ENCODE peak calls at places on chromosomes 16 and 17, in six cellular contexts. One of them, this sample, is unnamed.

GRCh38 chr17:40547079-40547784 is 18.0 kb downstream of the CCR7 start:
- DNase-seq in stimulated activated naive CD8-positive, alpha-beta T cell treated with anti-CD3 and anti-CD28 coated beads, Interleukin-15, amount 100 ng/mL, for 72 hours: peak
- DNase-seq in AG20443: no peak
- DNase-seq in activated naive CD4-positive, alpha-beta T cell treated with anti-CD3 and anti-CD28 coated beads, Interleukin-2, amount 50 U/mL, for 16 hours: peak
- DNase-seq in activated naive CD8-positive, alpha-beta T cell treated with anti-CD3 and anti-CD28 coated beads for 36 hours: peak
- DNase-seq in amygdala: no peak
- DNase-seq in this sample: peak

GRCh38 chr17:68732301-68732749 is 131.2 kb upstream of the FAM20A start:
- DNase-seq in stimulated activated naive CD8-positive, alpha-beta T cell treated with anti-CD3 and anti-CD28 coated beads, Interleukin-15, amount 100 ng/mL, for 72 hours: no peak
- DNase-seq in AG20443: no peak
- DNase-seq in activated naive CD4-positive, alpha-beta T cell treated with anti-CD3 and anti-CD28 coated beads, Interleukin-2, amount 50 U/mL, for 16 hours: no peak
- DNase-seq in activated naive CD8-positive, alpha-beta T cell treated with anti-CD3 and anti-CD28 coated beads for 36 hours: no peak
- DNase-seq in amygdala: no peak
- DNase-seq in this sample: no peak

GRCh38 chr17:2057130-2057713 is 2.3 kb downstream of the HIC1 start:
- DNase-seq in stimulated activated naive CD8-positive, alpha-beta T cell treated with anti-CD3 and anti-CD28 coated beads, Interleukin-15, amount 100 ng/mL, for 72 hours: no peak
- DNase-seq in AG20443: no peak
- DNase-seq in activated naive CD4-positive, alpha-beta T cell treated with anti-CD3 and anti-CD28 coated beads, Interleukin-2, amount 50 U/mL, for 16 hours: peak
- DNase-seq in activated naive CD8-positive, alpha-beta T cell treated with anti-CD3 and anti-CD28 coated beads for 36 hours: peak
- DNase-seq in amygdala: no peak
- DNase-seq in this sample: no peak

GRCh38 chr16:30525844-30526136 is 576 bp downstream of the ZNF768 start:
- DNase-seq in stimulated activated naive CD8-positive, alpha-beta T cell treated with anti-CD3 and anti-CD28 coated beads, Interleukin-15, amount 100 ng/mL, for 72 hours: no peak
- DNase-seq in AG20443: no peak
- DNase-seq in activated naive CD4-positive, alpha-beta T cell treated with anti-CD3 and anti-CD28 coated beads, Interleukin-2, amount 50 U/mL, for 16 hours: no peak
- DNase-seq in activated naive CD8-positive, alpha-beta T cell treated with anti-CD3 and anti-CD28 coated beads for 36 hours: no peak
- DNase-seq in amygdala: no peak
- DNase-seq in this sample: no peak

GRCh38 chr17:27495460-27495859 is 39.2 kb downstream of the KSR1 start:
- DNase-seq in stimulated activated naive CD8-positive, alpha-beta T cell treated with anti-CD3 and anti-CD28 coated beads, Interleukin-15, amount 100 ng/mL, for 72 hours: no peak
- DNase-seq in AG20443: no peak
- DNase-seq in activated naive CD4-positive, alpha-beta T cell treated with anti-CD3 and anti-CD28 coated beads, Interleukin-2, amount 50 U/mL, for 16 hours: no peak
- DNase-seq in activated naive CD8-positive, alpha-beta T cell treated with anti-CD3 and anti-CD28 coated beads for 36 hours: no peak
- DNase-seq in amygdala: no peak
- DNase-seq in this sample: no peak

GRCh38 chr17:13346081-13346533 is 255.6 kb downstream of the HS3ST3A1 start:
- DNase-seq in stimulated activated naive CD8-positive, alpha-beta T cell treated with anti-CD3 and anti-CD28 coated beads, Interleukin-15, amount 100 ng/mL, for 72 hours: no peak
- DNase-seq in AG20443: peak
- DNase-seq in activated naive CD4-positive, alpha-beta T cell treated with anti-CD3 and anti-CD28 coated beads, Interleukin-2, amount 50 U/mL, for 16 hours: no peak
- DNase-seq in activated naive CD8-positive, alpha-beta T cell treated with anti-CD3 and anti-CD28 coated beads for 36 hours: no peak
- DNase-seq in amygdala: no peak
- DNase-seq in this sample: peak

GRCh38 chr17:72011561-72011960 is 109.3 kb upstream of the SOX9 start:
- DNase-seq in stimulated activated naive CD8-positive, alpha-beta T cell treated with anti-CD3 and anti-CD28 coated beads, Interleukin-15, amount 100 ng/mL, for 72 hours: no peak
- DNase-seq in AG20443: peak
- DNase-seq in activated naive CD4-positive, alpha-beta T cell treated with anti-CD3 and anti-CD28 coated beads, Interleukin-2, amount 50 U/mL, for 16 hours: no peak
- DNase-seq in activated naive CD8-positive, alpha-beta T cell treated with anti-CD3 and anti-CD28 coated beads for 36 hours: no peak
- DNase-seq in amygdala: no peak
- DNase-seq in this sample: no peak

GRCh38 chr16:52035406-52035805 is 511.5 kb downstream of the TOX3 start:
- DNase-seq in stimulated activated naive CD8-positive, alpha-beta T cell treated with anti-CD3 and anti-CD28 coated beads, Interleukin-15, amount 100 ng/mL, for 72 hours: no peak
- DNase-seq in AG20443: no peak
- DNase-seq in activated naive CD4-positive, alpha-beta T cell treated with anti-CD3 and anti-CD28 coated beads, Interleukin-2, amount 50 U/mL, for 16 hours: no peak
- DNase-seq in activated naive CD8-positive, alpha-beta T cell treated with anti-CD3 and anti-CD28 coated beads for 36 hours: no peak
- DNase-seq in amygdala: no peak
- DNase-seq in this sample: peak

GRCh38 chr16:66250686-66251405 is 115.6 kb upstream of the CDH5 start:
- DNase-seq in stimulated activated naive CD8-positive, alpha-beta T cell treated with anti-CD3 and anti-CD28 coated beads, Interleukin-15, amount 100 ng/mL, for 72 hours: no peak
- DNase-seq in AG20443: peak
- DNase-seq in activated naive CD4-positive, alpha-beta T cell treated with anti-CD3 and anti-CD28 coated beads, Interleukin-2, amount 50 U/mL, for 16 hours: no peak
- DNase-seq in activated naive CD8-positive, alpha-beta T cell treated with anti-CD3 and anti-CD28 coated beads for 36 hours: no peak
- DNase-seq in amygdala: no peak
- DNase-seq in this sample: peak

GRCh38 chr17:73722163-73722562 is 77.9 kb upstream of the SDK2 start:
- DNase-seq in stimulated activated naive CD8-positive, alpha-beta T cell treated with anti-CD3 and anti-CD28 coated beads, Interleukin-15, amount 100 ng/mL, for 72 hours: peak
- DNase-seq in AG20443: no peak
- DNase-seq in activated naive CD4-positive, alpha-beta T cell treated with anti-CD3 and anti-CD28 coated beads, Interleukin-2, amount 50 U/mL, for 16 hours: no peak
- DNase-seq in activated naive CD8-positive, alpha-beta T cell treated with anti-CD3 and anti-CD28 coated beads for 36 hours: peak
- DNase-seq in amygdala: no peak
- DNase-seq in this sample: no peak

GRCh38 chr16:64907844-64908243 is 214.0 kb downstream of the CDH11 start:
- DNase-seq in stimulated activated naive CD8-positive, alpha-beta T cell treated with anti-CD3 and anti-CD28 coated beads, Interleukin-15, amount 100 ng/mL, for 72 hours: no peak
- DNase-seq in AG20443: no peak
- DNase-seq in activated naive CD4-positive, alpha-beta T cell treated with anti-CD3 and anti-CD28 coated beads, Interleukin-2, amount 50 U/mL, for 16 hours: no peak
- DNase-seq in activated naive CD8-positive, alpha-beta T cell treated with anti-CD3 and anti-CD28 coated beads for 36 hours: no peak
- DNase-seq in amygdala: no peak
- DNase-seq in this sample: no peak

GRCh38 chr17:38328620-38329019 is 15.1 kb downstream of the GPR179 start:
- DNase-seq in stimulated activated naive CD8-positive, alpha-beta T cell treated with anti-CD3 and anti-CD28 coated beads, Interleukin-15, amount 100 ng/mL, for 72 hours: no peak
- DNase-seq in AG20443: no peak
- DNase-seq in activated naive CD4-positive, alpha-beta T cell treated with anti-CD3 and anti-CD28 coated beads, Interleukin-2, amount 50 U/mL, for 16 hours: no peak
- DNase-seq in activated naive CD8-positive, alpha-beta T cell treated with anti-CD3 and anti-CD28 coated beads for 36 hours: no peak
- DNase-seq in amygdala: no peak
- DNase-seq in this sample: no peak

GRCh38 chr16:50815382-50815781 is 73.5 kb downstream of the CYLD start:
- DNase-seq in stimulated activated naive CD8-positive, alpha-beta T cell treated with anti-CD3 and anti-CD28 coated beads, Interleukin-15, amount 100 ng/mL, for 72 hours: no peak
- DNase-seq in AG20443: no peak
- DNase-seq in activated naive CD4-positive, alpha-beta T cell treated with anti-CD3 and anti-CD28 coated beads, Interleukin-2, amount 50 U/mL, for 16 hours: no peak
- DNase-seq in activated naive CD8-positive, alpha-beta T cell treated with anti-CD3 and anti-CD28 coated beads for 36 hours: no peak
- DNase-seq in amygdala: no peak
- DNase-seq in this sample: no peak

GRCh38 chr17:45997624-45998023 is 1.4 kb upstream of the STH start:
- DNase-seq in stimulated activated naive CD8-positive, alpha-beta T cell treated with anti-CD3 and anti-CD28 coated beads, Interleukin-15, amount 100 ng/mL, for 72 hours: no peak
- DNase-seq in AG20443: no peak
- DNase-seq in activated naive CD4-positive, alpha-beta T cell treated with anti-CD3 and anti-CD28 coated beads, Interleukin-2, amount 50 U/mL, for 16 hours: no peak
- DNase-seq in activated naive CD8-positive, alpha-beta T cell treated with anti-CD3 and anti-CD28 coated beads for 36 hours: no peak
- DNase-seq in amygdala: no peak
- DNase-seq in this sample: no peak

GRCh38 chr17:47866941-47867340 is 16.0 kb upstream of the SP6 start:
- DNase-seq in stimulated activated naive CD8-positive, alpha-beta T cell treated with anti-CD3 and anti-CD28 coated beads, Interleukin-15, amount 100 ng/mL, for 72 hours: no peak
- DNase-seq in AG20443: no peak
- DNase-seq in activated naive CD4-positive, alpha-beta T cell treated with anti-CD3 and anti-CD28 coated beads, Interleukin-2, amount 50 U/mL, for 16 hours: no peak
- DNase-seq in activated naive CD8-positive, alpha-beta T cell treated with anti-CD3 and anti-CD28 coated beads for 36 hours: no peak
- DNase-seq in amygdala: no peak
- DNase-seq in this sample: no peak

GRCh38 chr16:57957396-57958392 is 13.2 kb downstream of the CNGB1 start:
- DNase-seq in stimulated activated naive CD8-positive, alpha-beta T cell treated with anti-CD3 and anti-CD28 coated beads, Interleukin-15, amount 100 ng/mL, for 72 hours: no peak
- DNase-seq in AG20443: no peak
- DNase-seq in activated naive CD4-positive, alpha-beta T cell treated with anti-CD3 and anti-CD28 coated beads, Interleukin-2, amount 50 U/mL, for 16 hours: no peak
- DNase-seq in activated naive CD8-positive, alpha-beta T cell treated with anti-CD3 and anti-CD28 coated beads for 36 hours: no peak
- DNase-seq in amygdala: no peak
- DNase-seq in this sample: no peak

GRCh38 chr17:76032073-76032779 is 5.1 kb upstream of the EVPL start:
- DNase-seq in stimulated activated naive CD8-positive, alpha-beta T cell treated with anti-CD3 and anti-CD28 coated beads, Interleukin-15, amount 100 ng/mL, for 72 hours: no peak
- DNase-seq in AG20443: no peak
- DNase-seq in activated naive CD4-positive, alpha-beta T cell treated with anti-CD3 and anti-CD28 coated beads, Interleukin-2, amount 50 U/mL, for 16 hours: no peak
- DNase-seq in activated naive CD8-positive, alpha-beta T cell treated with anti-CD3 and anti-CD28 coated beads for 36 hours: no peak
- DNase-seq in amygdala: no peak
- DNase-seq in this sample: no peak

GRCh38 chr17:80840011-80840410 is 151.6 kb upstream of the CHMP6 start:
- DNase-seq in stimulated activated naive CD8-positive, alpha-beta T cell treated with anti-CD3 and anti-CD28 coated beads, Interleukin-15, amount 100 ng/mL, for 72 hours: no peak
- DNase-seq in AG20443: no peak
- DNase-seq in activated naive CD4-positive, alpha-beta T cell treated with anti-CD3 and anti-CD28 coated beads, Interleukin-2, amount 50 U/mL, for 16 hours: no peak
- DNase-seq in activated naive CD8-positive, alpha-beta T cell treated with anti-CD3 and anti-CD28 coated beads for 36 hours: no peak
- DNase-seq in amygdala: no peak
- DNase-seq in this sample: no peak

GRCh38 chr16:25006504-25007055 is 8.6 kb downstream of the ARHGAP17 start:
- DNase-seq in stimulated activated naive CD8-positive, alpha-beta T cell treated with anti-CD3 and anti-CD28 coated beads, Interleukin-15, amount 100 ng/mL, for 72 hours: no peak
- DNase-seq in AG20443: peak
- DNase-seq in activated naive CD4-positive, alpha-beta T cell treated with anti-CD3 and anti-CD28 coated beads, Interleukin-2, amount 50 U/mL, for 16 hours: no peak
- DNase-seq in activated naive CD8-positive, alpha-beta T cell treated with anti-CD3 and anti-CD28 coated beads for 36 hours: no peak
- DNase-seq in amygdala: no peak
- DNase-seq in this sample: peak

GRCh38 chr17:75909812-75910274 is 5.2 kb upstream of the MRPL38 start:
- DNase-seq in stimulated activated naive CD8-positive, alpha-beta T cell treated with anti-CD3 and anti-CD28 coated beads, Interleukin-15, amount 100 ng/mL, for 72 hours: no peak
- DNase-seq in AG20443: peak
- DNase-seq in activated naive CD4-positive, alpha-beta T cell treated with anti-CD3 and anti-CD28 coated beads, Interleukin-2, amount 50 U/mL, for 16 hours: no peak
- DNase-seq in activated naive CD8-positive, alpha-beta T cell treated with anti-CD3 and anti-CD28 coated beads for 36 hours: no peak
- DNase-seq in amygdala: no peak
- DNase-seq in this sample: no peak

GRCh38 chr17:50947844-50948514 is 81.8 kb upstream of the TOB1 start:
- DNase-seq in stimulated activated naive CD8-positive, alpha-beta T cell treated with anti-CD3 and anti-CD28 coated beads, Interleukin-15, amount 100 ng/mL, for 72 hours: no peak
- DNase-seq in AG20443: no peak
- DNase-seq in activated naive CD4-positive, alpha-beta T cell treated with anti-CD3 and anti-CD28 coated beads, Interleukin-2, amount 50 U/mL, for 16 hours: no peak
- DNase-seq in activated naive CD8-positive, alpha-beta T cell treated with anti-CD3 and anti-CD28 coated beads for 36 hours: no peak
- DNase-seq in amygdala: no peak
- DNase-seq in this sample: peak

GRCh38 chr16:87628940-87629339 is 26.6 kb downstream of the JPH3 start:
- DNase-seq in stimulated activated naive CD8-positive, alpha-beta T cell treated with anti-CD3 and anti-CD28 coated beads, Interleukin-15, amount 100 ng/mL, for 72 hours: no peak
- DNase-seq in AG20443: peak
- DNase-seq in activated naive CD4-positive, alpha-beta T cell treated with anti-CD3 and anti-CD28 coated beads, Interleukin-2, amount 50 U/mL, for 16 hours: no peak
- DNase-seq in activated naive CD8-positive, alpha-beta T cell treated with anti-CD3 and anti-CD28 coated beads for 36 hours: no peak
- DNase-seq in amygdala: no peak
- DNase-seq in this sample: peak

GRCh38 chr16:14377326-14377725 is 252.7 kb downstream of the PARN start:
- DNase-seq in stimulated activated naive CD8-positive, alpha-beta T cell treated with anti-CD3 and anti-CD28 coated beads, Interleukin-15, amount 100 ng/mL, for 72 hours: no peak
- DNase-seq in AG20443: no peak
- DNase-seq in activated naive CD4-positive, alpha-beta T cell treated with anti-CD3 and anti-CD28 coated beads, Interleukin-2, amount 50 U/mL, for 16 hours: no peak
- DNase-seq in activated naive CD8-positive, alpha-beta T cell treated with anti-CD3 and anti-CD28 coated beads for 36 hours: no peak
- DNase-seq in amygdala: no peak
- DNase-seq in this sample: no peak

GRCh38 chr17:48055531-48056245 is 7.5 kb downstream of the NFE2L1 start:
- DNase-seq in stimulated activated naive CD8-positive, alpha-beta T cell treated with anti-CD3 and anti-CD28 coated beads, Interleukin-15, amount 100 ng/mL, for 72 hours: peak
- DNase-seq in AG20443: peak
- DNase-seq in activated naive CD4-positive, alpha-beta T cell treated with anti-CD3 and anti-CD28 coated beads, Interleukin-2, amount 50 U/mL, for 16 hours: peak
- DNase-seq in activated naive CD8-positive, alpha-beta T cell treated with anti-CD3 and anti-CD28 coated beads for 36 hours: peak
- DNase-seq in amygdala: no peak
- DNase-seq in this sample: peak

GRCh38 chr16:85138825-85139627 is 26.8 kb upstream of the CIBAR2 start:
- DNase-seq in stimulated activated naive CD8-positive, alpha-beta T cell treated with anti-CD3 and anti-CD28 coated beads, Interleukin-15, amount 100 ng/mL, for 72 hours: no peak
- DNase-seq in AG20443: no peak
- DNase-seq in activated naive CD4-positive, alpha-beta T cell treated with anti-CD3 and anti-CD28 coated beads, Interleukin-2, amount 50 U/mL, for 16 hours: no peak
- DNase-seq in activated naive CD8-positive, alpha-beta T cell treated with anti-CD3 and anti-CD28 coated beads for 36 hours: no peak
- DNase-seq in amygdala: no peak
- DNase-seq in this sample: no peak

GRCh38 chr17:77807051-77807745 is 151.3 kb upstream of the TNRC6C start:
- DNase-seq in stimulated activated naive CD8-positive, alpha-beta T cell treated with anti-CD3 and anti-CD28 coated beads, Interleukin-15, amount 100 ng/mL, for 72 hours: no peak
- DNase-seq in AG20443: no peak
- DNase-seq in activated naive CD4-positive, alpha-beta T cell treated with anti-CD3 and anti-CD28 coated beads, Interleukin-2, amount 50 U/mL, for 16 hours: no peak
- DNase-seq in activated naive CD8-positive, alpha-beta T cell treated with anti-CD3 and anti-CD28 coated beads for 36 hours: no peak
- DNase-seq in amygdala: no peak
- DNase-seq in this sample: no peak

GRCh38 chr17:4229627-4230026 is 34.2 kb downstream of the ANKFY1 start:
- DNase-seq in stimulated activated naive CD8-positive, alpha-beta T cell treated with anti-CD3 and anti-CD28 coated beads, Interleukin-15, amount 100 ng/mL, for 72 hours: no peak
- DNase-seq in AG20443: peak
- DNase-seq in activated naive CD4-positive, alpha-beta T cell treated with anti-CD3 and anti-CD28 coated beads, Interleukin-2, amount 50 U/mL, for 16 hours: no peak
- DNase-seq in activated naive CD8-positive, alpha-beta T cell treated with anti-CD3 and anti-CD28 coated beads for 36 hours: no peak
- DNase-seq in amygdala: no peak
- DNase-seq in this sample: peak

GRCh38 chr17:41377546-41377945 is 4.6 kb downstream of the KRT34 start:
- DNase-seq in stimulated activated naive CD8-positive, alpha-beta T cell treated with anti-CD3 and anti-CD28 coated beads, Interleukin-15, amount 100 ng/mL, for 72 hours: no peak
- DNase-seq in AG20443: peak
- DNase-seq in activated naive CD4-positive, alpha-beta T cell treated with anti-CD3 and anti-CD28 coated beads, Interleukin-2, amount 50 U/mL, for 16 hours: no peak
- DNase-seq in activated naive CD8-positive, alpha-beta T cell treated with anti-CD3 and anti-CD28 coated beads for 36 hours: no peak
- DNase-seq in amygdala: no peak
- DNase-seq in this sample: no peak

GRCh38 chr16:89176717-89177116 is 5.2 kb downstream of the CDH15 start:
- DNase-seq in stimulated activated naive CD8-positive, alpha-beta T cell treated with anti-CD3 and anti-CD28 coated beads, Interleukin-15, amount 100 ng/mL, for 72 hours: no peak
- DNase-seq in AG20443: no peak
- DNase-seq in activated naive CD4-positive, alpha-beta T cell treated with anti-CD3 and anti-CD28 coated beads, Interleukin-2, amount 50 U/mL, for 16 hours: no peak
- DNase-seq in activated naive CD8-positive, alpha-beta T cell treated with anti-CD3 and anti-CD28 coated beads for 36 hours: no peak
- DNase-seq in amygdala: no peak
- DNase-seq in this sample: no peak

GRCh38 chr16:58009856-58010416 is 8.7 kb downstream of the USB1 start:
- DNase-seq in stimulated activated naive CD8-positive, alpha-beta T cell treated with anti-CD3 and anti-CD28 coated beads, Interleukin-15, amount 100 ng/mL, for 72 hours: no peak
- DNase-seq in AG20443: no peak
- DNase-seq in activated naive CD4-positive, alpha-beta T cell treated with anti-CD3 and anti-CD28 coated beads, Interleukin-2, amount 50 U/mL, for 16 hours: no peak
- DNase-seq in activated naive CD8-positive, alpha-beta T cell treated with anti-CD3 and anti-CD28 coated beads for 36 hours: no peak
- DNase-seq in amygdala: no peak
- DNase-seq in this sample: no peak

GRCh38 chr17:78144146-78144719 is 2.0 kb upstream of the C17orf99 start:
- DNase-seq in stimulated activated naive CD8-positive, alpha-beta T cell treated with anti-CD3 and anti-CD28 coated beads, Interleukin-15, amount 100 ng/mL, for 72 hours: no peak
- DNase-seq in AG20443: no peak
- DNase-seq in activated naive CD4-positive, alpha-beta T cell treated with anti-CD3 and anti-CD28 coated beads, Interleukin-2, amount 50 U/mL, for 16 hours: no peak
- DNase-seq in activated naive CD8-positive, alpha-beta T cell treated with anti-CD3 and anti-CD28 coated beads for 36 hours: no peak
- DNase-seq in amygdala: peak
- DNase-seq in this sample: peak

GRCh38 chr16:11210260-11210659 is 45.7 kb downstream of the SOCS1 start:
- DNase-seq in stimulated activated naive CD8-positive, alpha-beta T cell treated with anti-CD3 and anti-CD28 coated beads, Interleukin-15, amount 100 ng/mL, for 72 hours: no peak
- DNase-seq in AG20443: no peak
- DNase-seq in activated naive CD4-positive, alpha-beta T cell treated with anti-CD3 and anti-CD28 coated beads, Interleukin-2, amount 50 U/mL, for 16 hours: no peak
- DNase-seq in activated naive CD8-positive, alpha-beta T cell treated with anti-CD3 and anti-CD28 coated beads for 36 hours: no peak
- DNase-seq in amygdala: no peak
- DNase-seq in this sample: no peak

GRCh38 chr16:59168715-59169114 is 434.6 kb upstream of the GOT2 start:
- DNase-seq in stimulated activated naive CD8-positive, alpha-beta T cell treated with anti-CD3 and anti-CD28 coated beads, Interleukin-15, amount 100 ng/mL, for 72 hours: no peak
- DNase-seq in AG20443: no peak
- DNase-seq in activated naive CD4-positive, alpha-beta T cell treated with anti-CD3 and anti-CD28 coated beads, Interleukin-2, amount 50 U/mL, for 16 hours: no peak
- DNase-seq in activated naive CD8-positive, alpha-beta T cell treated with anti-CD3 and anti-CD28 coated beads for 36 hours: no peak
- DNase-seq in amygdala: no peak
- DNase-seq in this sample: no peak

GRCh38 chr16:27404163-27404823 is 2.3 kb downstream of the IL21R start:
- DNase-seq in stimulated activated naive CD8-positive, alpha-beta T cell treated with anti-CD3 and anti-CD28 coated beads, Interleukin-15, amount 100 ng/mL, for 72 hours: peak
- DNase-seq in AG20443: no peak
- DNase-seq in activated naive CD4-positive, alpha-beta T cell treated with anti-CD3 and anti-CD28 coated beads, Interleukin-2, amount 50 U/mL, for 16 hours: no peak
- DNase-seq in activated naive CD8-positive, alpha-beta T cell treated with anti-CD3 and anti-CD28 coated beads for 36 hours: peak
- DNase-seq in amygdala: no peak
- DNase-seq in this sample: no peak

GRCh38 chr16:30782486-30783279 is 4.3 kb downstream of the ZNF629 start:
- DNase-seq in stimulated activated naive CD8-positive, alpha-beta T cell treated with anti-CD3 and anti-CD28 coated beads, Interleukin-15, amount 100 ng/mL, for 72 hours: no peak
- DNase-seq in AG20443: no peak
- DNase-seq in activated naive CD4-positive, alpha-beta T cell treated with anti-CD3 and anti-CD28 coated beads, Interleukin-2, amount 50 U/mL, for 16 hours: no peak
- DNase-seq in activated naive CD8-positive, alpha-beta T cell treated with anti-CD3 and anti-CD28 coated beads for 36 hours: no peak
- DNase-seq in amygdala: no peak
- DNase-seq in this sample: no peak

GRCh38 chr17:3535253-3535995 is 22.2 kb downstream of the TRPV3 start:
- DNase-seq in stimulated activated naive CD8-positive, alpha-beta T cell treated with anti-CD3 and anti-CD28 coated beads, Interleukin-15, amount 100 ng/mL, for 72 hours: peak
- DNase-seq in AG20443: peak
- DNase-seq in activated naive CD4-positive, alpha-beta T cell treated with anti-CD3 and anti-CD28 coated beads, Interleukin-2, amount 50 U/mL, for 16 hours: peak
- DNase-seq in activated naive CD8-positive, alpha-beta T cell treated with anti-CD3 and anti-CD28 coated beads for 36 hours: peak
- DNase-seq in amygdala: no peak
- DNase-seq in this sample: no peak

GRCh38 chr16:31874354-31875111 is 926 bp downstream of the ZNF267 start:
- DNase-seq in stimulated activated naive CD8-positive, alpha-beta T cell treated with anti-CD3 and anti-CD28 coated beads, Interleukin-15, amount 100 ng/mL, for 72 hours: peak
- DNase-seq in AG20443: peak
- DNase-seq in activated naive CD4-positive, alpha-beta T cell treated with anti-CD3 and anti-CD28 coated beads, Interleukin-2, amount 50 U/mL, for 16 hours: no peak
- DNase-seq in activated naive CD8-positive, alpha-beta T cell treated with anti-CD3 and anti-CD28 coated beads for 36 hours: peak
- DNase-seq in amygdala: no peak
- DNase-seq in this sample: no peak

GRCh38 chr16:49405123-49405522 is 31.5 kb downstream of the C16orf78 start:
- DNase-seq in stimulated activated naive CD8-positive, alpha-beta T cell treated with anti-CD3 and anti-CD28 coated beads, Interleukin-15, amount 100 ng/mL, for 72 hours: no peak
- DNase-seq in AG20443: no peak
- DNase-seq in activated naive CD4-positive, alpha-beta T cell treated with anti-CD3 and anti-CD28 coated beads, Interleukin-2, amount 50 U/mL, for 16 hours: no peak
- DNase-seq in activated naive CD8-positive, alpha-beta T cell treated with anti-CD3 and anti-CD28 coated beads for 36 hours: no peak
- DNase-seq in amygdala: no peak
- DNase-seq in this sample: no peak

GRCh38 chr16:75304521-75305363 is 53.3 kb upstream of the BCAR1 start:
- DNase-seq in stimulated activated naive CD8-positive, alpha-beta T cell treated with anti-CD3 and anti-CD28 coated beads, Interleukin-15, amount 100 ng/mL, for 72 hours: no peak
- DNase-seq in AG20443: peak
- DNase-seq in activated naive CD4-positive, alpha-beta T cell treated with anti-CD3 and anti-CD28 coated beads, Interleukin-2, amount 50 U/mL, for 16 hours: no peak
- DNase-seq in activated naive CD8-positive, alpha-beta T cell treated with anti-CD3 and anti-CD28 coated beads for 36 hours: no peak
- DNase-seq in amygdala: no peak
- DNase-seq in this sample: peak